ENCODE peak calls at places on chromosomes 13 and 19, in nine cellular contexts. V is cardiac fibroblast, U is mesothelial cell of epicardium, C is foreskin fibroblast, L is tibial nerve, K is MM.1S, R is spleen, F is choroid plexus epithelial cell, W is HFFc6. P is an unnamed sample.

GRCh38 chr13:40490086-40490723 is 176.2 kb downstream of the FOXO1 start:
- DNase-seq in V (no peak), U (no peak), C (no peak), L (no peak), K (no peak), R (no peak), F (no peak), W (no peak), P (no peak)

GRCh38 chr19:35266149-35266903 is 2.4 kb upstream of the USF2 start:
- DNase-seq in V (no peak), U (no peak), C (no peak), L (peak), K (no peak), R (peak), F (no peak), W (no peak), P (peak)

GRCh38 chr13:72217142-72217541 is 350.1 kb upstream of the DACH1 start:
- DNase-seq in V (no peak), U (no peak), C (no peak), L (no peak), K (no peak), R (no peak), F (no peak), W (no peak), P (no peak)

GRCh38 chr13:111584101-111584500 is 263.7 kb downstream of the TEX29 start:
- DNase-seq in V (no peak), U (no peak), C (no peak), L (no peak), K (no peak), R (peak), F (no peak), W (no peak), P (no peak)

GRCh38 chr13:73417012-73417615 is 358.3 kb downstream of the KLF5 start:
- DNase-seq in V (peak), U (no peak), C (no peak), L (no peak), K (no peak), R (no peak), F (peak), W (no peak), P (no peak)

GRCh38 chr13:28983661-28984060 is 163.5 kb downstream of the MTUS2 start:
- DNase-seq in V (no peak), U (no peak), C (no peak), L (no peak), K (no peak), R (no peak), F (no peak), W (no peak), P (peak)

GRCh38 chr19:3360494-3361383 is 5.6 kb upstream of the NFIC start:
- DNase-seq in V (no peak), U (no peak), C (no peak), L (peak), K (no peak), R (peak), F (no peak), W (no peak), P (peak)

GRCh38 chr19:56720281-56720680 is 48.7 kb upstream of the ZNF835 start:
- DNase-seq in V (no peak), U (no peak), C (no peak), L (no peak), K (no peak), R (no peak), F (no peak), W (no peak), P (no peak)

GRCh38 chr13:31968473-31968872 is 63.1 kb upstream of the FRY start:
- DNase-seq in V (peak), U (no peak), C (no peak), L (no peak), K (no peak), R (no peak), F (peak), W (no peak), P (no peak)

GRCh38 chr13:21675095-21676007 is 4.5 kb downstream of the FGF9 start:
- DNase-seq in V (no peak), U (no peak), C (no peak), L (no peak), K (peak), R (peak), F (no peak), W (no peak), P (peak)

DNA sequence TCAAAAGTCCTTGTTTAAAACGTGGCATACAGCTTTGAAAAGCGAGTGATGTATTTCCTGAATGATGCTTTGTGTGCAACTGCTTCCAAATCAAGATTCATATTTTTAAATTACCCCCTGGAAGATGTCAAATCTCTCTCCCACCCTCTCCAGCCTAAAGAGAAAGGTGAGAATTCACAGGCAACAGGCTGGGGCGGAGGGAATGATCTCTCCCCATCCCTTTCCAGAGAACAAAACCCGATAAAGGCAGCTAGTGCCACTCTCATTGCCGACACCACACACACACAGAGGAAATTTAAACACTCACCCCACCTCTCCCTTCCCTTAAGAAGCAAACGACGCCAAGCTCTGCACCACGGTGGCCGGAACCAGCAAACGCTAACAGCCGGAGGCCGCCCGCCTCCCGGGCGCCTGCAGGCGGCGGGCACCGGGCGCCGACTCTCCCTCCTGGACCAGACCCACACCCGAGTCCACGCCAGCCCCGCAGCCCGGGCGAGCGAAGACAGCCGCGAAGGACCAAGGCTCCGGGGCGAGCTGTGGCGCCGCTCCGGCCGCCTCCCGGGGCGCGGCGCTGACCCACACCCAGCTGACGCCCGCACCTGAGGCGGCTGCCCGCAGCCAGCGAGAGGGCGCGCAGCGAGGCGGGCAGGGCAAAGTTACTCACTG is 485 bp downstream of the LNX2 start:
- DNase-seq in V (peak), U (no peak), C (peak), L (peak), K (peak), R (peak), F (peak), W (peak), P (no peak)
- TF ChIP-seq CTCF in V (no peak), U (no peak), C (peak), L (no peak), K (no peak), R (peak), F (no peak), W (peak), P (peak)

GRCh38 chr13:112968380-112968909 is 569 bp upstream of the MCF2L start:
- DNase-seq in V (no peak), U (no peak), C (no peak), L (no peak), K (no peak), R (peak), F (no peak), W (no peak), P (peak)
- TF ChIP-seq CTCF in V (no peak), U (no peak), C (no peak), L (no peak), K (no peak), R (no peak), F (no peak), W (no peak), P (peak)

DNA sequence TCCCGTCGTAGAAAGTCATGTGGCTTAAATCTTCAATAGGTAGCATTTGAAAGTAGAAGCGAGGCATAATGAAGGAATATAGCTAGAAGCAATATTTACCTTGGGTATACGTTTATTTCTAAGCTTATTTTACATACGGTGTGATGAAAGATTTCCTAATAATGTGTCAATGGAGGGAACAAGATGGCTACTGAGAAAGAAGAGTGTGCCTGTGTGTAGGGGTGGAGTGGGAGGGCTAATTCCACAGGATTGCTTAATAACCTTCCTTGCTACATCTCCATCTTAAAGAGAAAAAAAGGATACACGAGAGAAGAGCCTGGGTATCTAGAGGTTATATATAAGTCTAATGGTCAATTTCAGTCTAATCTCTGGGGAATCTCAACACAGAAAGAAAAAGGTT is 2.0 kb downstream of the SPART start:
- DNase-seq in V (peak), U (no peak), C (peak), L (no peak), K (no peak), R (no peak), F (peak), W (peak), P (no peak)
- TF ChIP-seq CTCF in V (no peak), U (no peak), C (no peak), L (no peak), K (no peak), R (no peak), F (no peak), W (no peak), P (no peak)

DNA sequence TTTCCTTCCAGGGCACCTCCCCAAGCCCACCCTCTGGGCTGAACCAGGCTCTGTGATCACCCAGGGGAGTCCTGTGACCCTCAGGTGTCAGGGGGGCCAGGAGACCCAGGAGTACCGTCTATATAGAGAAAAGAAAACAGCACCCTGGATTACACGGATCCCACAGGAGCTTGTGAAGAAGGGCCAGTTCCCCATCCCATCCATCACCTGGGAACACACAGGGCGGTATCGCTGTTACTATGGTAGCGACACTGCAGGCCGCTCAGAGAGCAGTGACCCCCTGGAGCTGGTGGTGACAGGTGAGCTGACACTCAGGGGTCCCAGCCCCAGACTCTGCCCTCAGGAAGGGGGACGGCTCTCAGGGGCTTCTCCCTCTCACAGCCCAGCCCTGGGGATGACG is 1.2 kb downstream of the LILRB1 start:
- DNase-seq in V (no peak), U (no peak), C (no peak), L (no peak), K (no peak), R (no peak), F (no peak), W (no peak), P (no peak)
- TF ChIP-seq CTCF in V (no peak), U (no peak), C (no peak), L (no peak), K (no peak), R (no peak), F (no peak), W (no peak), P (no peak)

GRCh38 chr19:6710273-6711077 is 10.0 kb downstream of the C3 start:
- DNase-seq in V (no peak), U (no peak), C (no peak), L (no peak), K (no peak), R (peak), F (no peak), W (no peak), P (peak)
- TF ChIP-seq CTCF in V (no peak), U (no peak), C (no peak), L (no peak), K (peak), R (no peak), F (peak), W (peak), P (peak)

DNA sequence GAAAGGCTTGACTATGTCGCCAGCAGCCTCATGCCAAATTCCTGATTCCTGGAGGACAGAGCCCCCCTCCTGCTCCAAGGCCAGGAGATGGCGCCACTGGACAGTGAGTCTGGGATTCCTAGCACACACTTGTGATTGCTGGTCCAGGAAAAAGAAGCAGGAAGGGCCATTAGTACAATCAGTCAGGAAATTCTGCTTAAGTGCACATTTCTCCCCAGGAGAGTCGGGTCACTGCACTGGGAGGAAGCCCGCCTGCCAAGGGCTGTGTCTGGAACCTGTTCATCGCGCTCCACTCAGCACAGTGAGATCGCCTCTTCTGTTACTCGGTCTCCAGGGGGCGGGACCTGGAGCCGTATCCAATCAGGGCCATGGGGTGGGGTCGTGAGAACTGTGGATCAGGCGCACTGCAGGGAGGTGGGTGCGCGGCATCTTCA is 65.1 kb downstream of the ZNF823 start:
- DNase-seq in V (peak), U (peak), C (peak), L (no peak), K (no peak), R (peak), F (peak), W (peak), P (peak)
- TF ChIP-seq CTCF in V (peak), U (peak), C (peak), L (peak), K (no peak), R (peak), F (peak), W (peak), P (peak)

GRCh38 chr13:49437705-49438104 is 6.2 kb downstream of the CAB39L start:
- DNase-seq in V (no peak), U (no peak), C (no peak), L (no peak), K (no peak), R (no peak), F (no peak), W (no peak), P (no peak)

GRCh38 chr13:49439609-49440008 is 4.3 kb downstream of the CAB39L start:
- DNase-seq in V (no peak), U (no peak), C (no peak), L (no peak), K (no peak), R (no peak), F (no peak), W (no peak), P (no peak)

GRCh38 chr13:49441312-49441711 is 2.6 kb downstream of the CAB39L start:
- DNase-seq in V (no peak), U (no peak), C (no peak), L (no peak), K (no peak), R (no peak), F (no peak), W (no peak), P (no peak)

GRCh38 chr13:49435992-49436391 is 7.9 kb downstream of the CAB39L start:
- DNase-seq in V (peak), U (no peak), C (no peak), L (no peak), K (no peak), R (no peak), F (peak), W (peak), P (no peak)

GRCh38 chr13:49436890-49437289 is 7.0 kb downstream of the CAB39L start:
- DNase-seq in V (peak), U (no peak), C (peak), L (peak), K (no peak), R (no peak), F (peak), W (peak), P (no peak)
- TF ChIP-seq CTCF in V (no peak), U (no peak), C (no peak), L (peak), K (no peak), R (peak), F (peak), W (peak), P (no peak)

GRCh38 chr19:6319376-6319775 is 14.0 kb downstream of the ACER1 start:
- DNase-seq in V (no peak), U (no peak), C (no peak), L (no peak), K (no peak), R (no peak), F (no peak), W (no peak), P (no peak)
- TF ChIP-seq CTCF in V (no peak), U (no peak), C (no peak), L (no peak), K (no peak), R (no peak), F (no peak), W (no peak), P (no peak)

GRCh38 chr19:33751386-33751770 is 45.3 kb upstream of the KCTD15 start:
- DNase-seq in V (no peak), U (no peak), C (no peak), L (no peak), K (no peak), R (no peak), F (no peak), W (no peak), P (no peak)

GRCh38 chr19:33749619-33750175 is 47.0 kb upstream of the KCTD15 start:
- DNase-seq in V (no peak), U (no peak), C (no peak), L (no peak), K (no peak), R (no peak), F (no peak), W (no peak), P (no peak)

GRCh38 chr19:33752018-33752790 is 44.5 kb upstream of the KCTD15 start:
- DNase-seq in V (no peak), U (no peak), C (no peak), L (no peak), K (no peak), R (no peak), F (no peak), W (no peak), P (no peak)

GRCh38 chr19:33749016-33749415 is 47.7 kb upstream of the KCTD15 start:
- DNase-seq in V (no peak), U (no peak), C (no peak), L (no peak), K (no peak), R (no peak), F (no peak), W (no peak), P (no peak)

DNA sequence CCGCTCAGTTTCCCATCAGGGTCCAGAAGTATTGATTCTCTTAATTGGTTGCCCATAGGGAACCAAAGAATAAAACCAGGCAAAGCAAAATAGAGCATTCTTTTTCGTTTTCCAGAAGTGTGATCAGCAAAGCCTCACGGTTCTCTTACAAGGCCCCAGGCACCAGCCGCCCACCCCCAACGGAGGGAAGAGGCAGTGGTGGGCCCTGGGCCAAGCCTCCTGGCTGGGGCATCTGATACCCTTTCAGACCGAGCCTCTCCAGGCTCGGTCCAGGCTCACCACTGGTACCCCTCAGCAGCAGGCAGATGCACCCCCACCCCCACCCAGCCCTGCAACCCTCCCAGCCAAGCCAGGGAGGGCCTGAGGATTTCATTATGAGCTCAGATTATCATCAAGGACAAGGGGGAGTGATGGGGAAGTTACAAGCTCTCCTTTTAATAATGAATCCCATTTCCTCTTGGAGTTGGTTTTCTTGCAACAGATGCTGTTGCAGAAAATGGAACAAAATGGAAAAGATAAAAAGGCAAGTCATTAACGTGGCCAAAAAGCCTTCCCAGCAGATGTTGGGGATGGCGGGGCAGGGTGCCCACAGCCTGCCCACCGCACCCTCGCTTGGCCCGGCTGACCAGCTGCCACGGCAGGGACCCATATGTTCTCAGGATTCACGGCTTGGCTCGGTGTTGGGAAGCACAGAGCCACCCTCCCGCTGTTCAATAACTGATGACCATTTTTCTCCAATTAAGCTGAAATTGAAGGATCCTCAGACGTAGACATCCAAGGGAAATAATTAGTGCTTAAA is 45.9 kb upstream of the KCTD15 start:
- DNase-seq in V (no peak), U (no peak), C (no peak), L (no peak), K (no peak), R (no peak), F (no peak), W (no peak), P (no peak)
- TF ChIP-seq CTCF in V (no peak), U (no peak), C (no peak), L (no peak), K (no peak), R (no peak), F (no peak), W (no peak), P (no peak)

DNA sequence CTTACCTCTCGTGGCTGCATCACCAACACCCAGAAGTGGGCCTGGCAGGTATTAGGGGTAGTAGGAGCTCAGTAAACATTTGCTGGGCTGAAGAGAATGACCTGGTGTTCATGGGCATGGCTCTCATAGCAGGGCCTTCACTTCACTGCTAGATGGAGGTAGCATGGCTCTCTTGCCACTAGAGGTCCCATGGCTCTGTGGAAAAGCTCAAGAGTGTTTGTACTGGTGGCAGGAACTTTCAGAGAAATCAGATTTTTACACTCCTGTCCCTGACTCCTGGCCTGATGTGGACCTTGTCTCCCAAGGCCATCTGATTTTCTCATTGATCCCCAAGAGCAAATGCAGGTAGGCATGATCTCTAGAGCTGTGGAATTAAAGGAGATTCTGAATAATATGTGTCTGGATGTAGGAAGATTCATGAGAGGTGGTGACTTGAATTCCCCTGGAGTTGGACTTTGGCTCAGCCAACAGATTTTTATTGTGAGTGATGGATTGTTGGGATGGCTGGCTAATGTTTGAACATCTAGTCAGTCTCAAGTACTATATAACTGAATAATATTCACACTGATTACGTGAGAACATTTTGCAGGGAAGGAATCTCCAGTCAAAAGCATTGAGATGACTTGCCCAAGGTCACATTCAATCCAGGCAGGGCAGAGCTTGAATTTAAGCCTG is 5.8 kb downstream of the ZNF574 start:
- DNase-seq in V (peak), U (no peak), C (peak), L (no peak), K (peak), R (no peak), F (peak), W (peak), P (no peak)
- TF ChIP-seq CTCF in V (peak), U (no peak), C (peak), L (no peak), K (peak), R (peak), F (peak), W (peak), P (peak)